ENCODE peak calls at places on chromosomes 13 and 19, in ten cellular contexts. One of them, this sample, is unnamed. For H3K36me3, the result is how much of the 10 kb centered on the place peaks cover.

GRCh38 chr19:16070366-16070990 is 5.8 kb upstream of the TPM4 start:
- DNase-seq in astrocyte: no peak
- DNase-seq in neural progenitor cell: no peak
- DNase-seq in transverse colon: peak
- DNase-seq in Panc1: no peak
- DNase-seq in WERI-Rb-1: no peak
- DNase-seq in mammary epithelial cell: peak
- DNase-seq in DND-41: no peak
- DNase-seq in ovary: peak
- DNase-seq in right lobe of liver: peak
- DNase-seq in this sample: no peak

GRCh38 chr13:33717775-33718174 is 100.2 kb upstream of the RFC3 start:
- DNase-seq in astrocyte: no peak
- DNase-seq in neural progenitor cell: no peak
- DNase-seq in transverse colon: no peak
- DNase-seq in Panc1: no peak
- DNase-seq in WERI-Rb-1: no peak
- DNase-seq in mammary epithelial cell: no peak
- DNase-seq in DND-41: no peak
- DNase-seq in ovary: no peak
- DNase-seq in right lobe of liver: no peak
- DNase-seq in this sample: no peak

GRCh38 chr19:49632576-49632975 is 7.4 kb downstream of the RRAS start:
- DNase-seq in astrocyte: no peak
- DNase-seq in neural progenitor cell: no peak
- DNase-seq in transverse colon: no peak
- DNase-seq in Panc1: no peak
- DNase-seq in WERI-Rb-1: no peak
- DNase-seq in mammary epithelial cell: no peak
- DNase-seq in DND-41: no peak
- DNase-seq in ovary: no peak
- DNase-seq in right lobe of liver: no peak
- DNase-seq in this sample: no peak

GRCh38 chr19:6103217-6103644 is 7.1 kb downstream of the RFX2 start:
- DNase-seq in astrocyte: peak
- DNase-seq in neural progenitor cell: no peak
- DNase-seq in transverse colon: peak
- DNase-seq in Panc1: no peak
- DNase-seq in WERI-Rb-1: no peak
- DNase-seq in mammary epithelial cell: peak
- DNase-seq in DND-41: no peak
- DNase-seq in ovary: peak
- DNase-seq in right lobe of liver: peak
- DNase-seq in this sample: no peak

GRCh38 chr19:28575816-28576215 is 637.1 kb downstream of the UQCRFS1 start:
- DNase-seq in astrocyte: no peak
- DNase-seq in neural progenitor cell: no peak
- DNase-seq in transverse colon: no peak
- DNase-seq in Panc1: no peak
- DNase-seq in WERI-Rb-1: no peak
- DNase-seq in mammary epithelial cell: no peak
- DNase-seq in DND-41: no peak
- DNase-seq in ovary: no peak
- DNase-seq in right lobe of liver: no peak
- DNase-seq in this sample: no peak

GRCh38 chr19:37719111-37719926 is at the start of gene ZNF607:
- DNase-seq in astrocyte: peak
- DNase-seq in neural progenitor cell: peak
- DNase-seq in transverse colon: peak
- DNase-seq in Panc1: peak
- DNase-seq in WERI-Rb-1: peak
- DNase-seq in mammary epithelial cell: peak
- DNase-seq in DND-41: peak
- DNase-seq in ovary: peak
- DNase-seq in right lobe of liver: peak
- DNase-seq in this sample: peak

GRCh38 chr19:10701955-10702307 is 692 bp downstream of the QTRT1 start:
- DNase-seq in astrocyte: no peak
- DNase-seq in neural progenitor cell: peak
- DNase-seq in transverse colon: peak
- DNase-seq in Panc1: no peak
- DNase-seq in WERI-Rb-1: peak
- DNase-seq in mammary epithelial cell: no peak
- DNase-seq in DND-41: peak
- DNase-seq in ovary: no peak
- DNase-seq in right lobe of liver: no peak
- DNase-seq in this sample: no peak

GRCh38 chr19:15507068-15508034 is 974 bp upstream of the CYP4F22 start:
- DNase-seq in astrocyte: no peak
- DNase-seq in neural progenitor cell: no peak
- DNase-seq in transverse colon: no peak
- DNase-seq in Panc1: no peak
- DNase-seq in WERI-Rb-1: no peak
- DNase-seq in mammary epithelial cell: no peak
- DNase-seq in DND-41: no peak
- DNase-seq in ovary: no peak
- DNase-seq in right lobe of liver: peak
- DNase-seq in this sample: no peak

GRCh38 chr13:29587645-29588044 is 7.8 kb downstream of the SLC7A1 start:
- DNase-seq in astrocyte: peak
- DNase-seq in neural progenitor cell: no peak
- DNase-seq in transverse colon: no peak
- DNase-seq in Panc1: no peak
- DNase-seq in WERI-Rb-1: no peak
- DNase-seq in mammary epithelial cell: peak
- DNase-seq in DND-41: no peak
- DNase-seq in ovary: no peak
- DNase-seq in right lobe of liver: no peak
- DNase-seq in this sample: no peak

GRCh38 chr19:11479470-11480080 is 1.3 kb downstream of the ELAVL3 start:
- DNase-seq in astrocyte: no peak
- DNase-seq in neural progenitor cell: peak
- DNase-seq in transverse colon: peak
- DNase-seq in Panc1: no peak
- DNase-seq in WERI-Rb-1: peak
- DNase-seq in mammary epithelial cell: no peak
- DNase-seq in DND-41: no peak
- DNase-seq in ovary: no peak
- DNase-seq in right lobe of liver: no peak
- DNase-seq in this sample: no peak

GRCh38 chr13:90445179-90445578 is 902.3 kb upstream of the MIR17HG start:
- DNase-seq in astrocyte: peak
- DNase-seq in neural progenitor cell: peak
- DNase-seq in transverse colon: no peak
- DNase-seq in Panc1: no peak
- DNase-seq in WERI-Rb-1: no peak
- DNase-seq in mammary epithelial cell: peak
- DNase-seq in DND-41: no peak
- DNase-seq in ovary: no peak
- DNase-seq in right lobe of liver: no peak
- DNase-seq in this sample: peak

GRCh38 chr13:73715114-73715909 is 418.9 kb downstream of the KLF12 start:
- DNase-seq in astrocyte: no peak
- DNase-seq in neural progenitor cell: no peak
- DNase-seq in transverse colon: no peak
- DNase-seq in Panc1: no peak
- DNase-seq in WERI-Rb-1: no peak
- DNase-seq in mammary epithelial cell: peak
- DNase-seq in DND-41: peak
- DNase-seq in ovary: no peak
- DNase-seq in right lobe of liver: no peak
- DNase-seq in this sample: no peak

GRCh38 chr13:111629016-111629415 is 308.6 kb downstream of the TEX29 start:
- DNase-seq in astrocyte: no peak
- DNase-seq in neural progenitor cell: no peak
- DNase-seq in transverse colon: no peak
- DNase-seq in Panc1: no peak
- DNase-seq in WERI-Rb-1: no peak
- DNase-seq in mammary epithelial cell: no peak
- DNase-seq in DND-41: no peak
- DNase-seq in ovary: no peak
- DNase-seq in right lobe of liver: no peak
- DNase-seq in this sample: no peak
- TF ChIP-seq CTCF in astrocyte: no peak
- TF ChIP-seq CTCF in neural progenitor cell: no peak
- TF ChIP-seq CTCF in transverse colon: no peak
- TF ChIP-seq CTCF in Panc1: no peak
- TF ChIP-seq CTCF in WERI-Rb-1: no peak
- TF ChIP-seq CTCF in mammary epithelial cell: no peak
- TF ChIP-seq CTCF in DND-41: no peak
- TF ChIP-seq CTCF in ovary: no peak
- TF ChIP-seq CTCF in right lobe of liver: no peak
- TF ChIP-seq CTCF in this sample: no peak

GRCh38 chr13:106186366-106187030 is 349.0 kb downstream of the EFNB2 start:
- DNase-seq in astrocyte: peak
- DNase-seq in neural progenitor cell: no peak
- DNase-seq in transverse colon: no peak
- DNase-seq in Panc1: no peak
- DNase-seq in WERI-Rb-1: no peak
- DNase-seq in mammary epithelial cell: peak
- DNase-seq in DND-41: no peak
- DNase-seq in ovary: no peak
- DNase-seq in right lobe of liver: no peak
- DNase-seq in this sample: no peak
- H3K36me3 ChIP-seq in astrocyte: under half
- H3K36me3 ChIP-seq in neural progenitor cell: under half
- H3K36me3 ChIP-seq in transverse colon: under half
- H3K36me3 ChIP-seq in Panc1: under half
- H3K36me3 ChIP-seq in WERI-Rb-1: under half
- H3K36me3 ChIP-seq in mammary epithelial cell: under half
- H3K36me3 ChIP-seq in DND-41: under half
- H3K36me3 ChIP-seq in ovary: under half
- H3K36me3 ChIP-seq in right lobe of liver: under half
- H3K36me3 ChIP-seq in this sample: under half

DNA sequence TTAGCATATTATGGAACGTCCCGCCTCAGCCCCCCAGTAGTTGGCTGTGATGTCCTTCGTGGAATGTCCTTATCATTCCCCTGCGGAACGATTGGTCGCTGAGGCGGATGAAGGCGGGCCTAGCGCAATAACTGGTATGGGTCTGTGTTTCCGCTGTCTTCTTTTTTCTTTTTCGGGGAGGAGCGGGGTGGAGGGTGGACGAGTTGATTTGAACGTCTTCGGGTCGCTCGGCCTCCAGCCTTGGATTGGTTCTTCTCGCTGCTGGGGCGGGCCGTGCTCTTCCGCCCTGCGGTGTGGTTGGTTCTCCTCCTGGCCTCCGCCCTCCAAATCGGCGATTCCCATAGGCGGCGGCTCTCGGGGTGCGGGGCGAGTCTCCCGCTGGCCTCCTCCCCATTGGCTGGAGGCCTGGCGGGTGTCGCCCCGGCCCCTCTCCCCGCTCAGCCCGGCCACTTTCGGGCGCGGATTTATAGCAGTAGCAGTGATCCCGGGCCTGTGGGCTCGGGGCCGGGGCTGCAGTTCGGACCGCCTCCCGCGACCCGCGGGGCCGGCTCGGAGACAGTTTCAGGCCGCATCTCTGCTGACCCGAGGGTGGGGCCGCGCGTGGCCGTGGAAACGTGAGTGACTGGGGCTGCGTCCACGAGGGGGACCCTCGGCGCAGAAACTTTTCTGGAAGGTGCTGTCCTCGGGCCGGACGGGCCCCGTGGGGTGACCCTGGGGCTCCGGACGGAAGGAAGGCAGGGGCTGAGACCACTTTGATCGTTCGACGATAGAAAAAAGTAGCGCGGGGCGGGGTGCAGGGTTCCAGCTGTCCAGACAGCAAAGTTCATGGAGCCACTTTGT is 2.1 kb downstream of the ING1 start:
- DNase-seq in astrocyte: peak
- DNase-seq in neural progenitor cell: peak
- DNase-seq in transverse colon: peak
- DNase-seq in Panc1: peak
- DNase-seq in WERI-Rb-1: peak
- DNase-seq in mammary epithelial cell: peak
- DNase-seq in DND-41: peak
- DNase-seq in ovary: peak
- DNase-seq in right lobe of liver: peak
- DNase-seq in this sample: peak
- TF ChIP-seq CTCF in astrocyte: no peak
- TF ChIP-seq CTCF in neural progenitor cell: peak
- TF ChIP-seq CTCF in transverse colon: no peak
- TF ChIP-seq CTCF in Panc1: peak
- TF ChIP-seq CTCF in WERI-Rb-1: peak
- TF ChIP-seq CTCF in mammary epithelial cell: peak
- TF ChIP-seq CTCF in DND-41: peak
- TF ChIP-seq CTCF in ovary: no peak
- TF ChIP-seq CTCF in right lobe of liver: no peak
- TF ChIP-seq CTCF in this sample: no peak

GRCh38 chr13:100634686-100635085 is 39.9 kb downstream of the TMTC4 start:
- DNase-seq in astrocyte: no peak
- DNase-seq in neural progenitor cell: no peak
- DNase-seq in transverse colon: no peak
- DNase-seq in Panc1: no peak
- DNase-seq in WERI-Rb-1: no peak
- DNase-seq in mammary epithelial cell: no peak
- DNase-seq in DND-41: no peak
- DNase-seq in ovary: no peak
- DNase-seq in right lobe of liver: no peak
- DNase-seq in this sample: no peak

GRCh38 chr13:100633461-100633860 is 41.1 kb downstream of the TMTC4 start:
- DNase-seq in astrocyte: peak
- DNase-seq in neural progenitor cell: no peak
- DNase-seq in transverse colon: no peak
- DNase-seq in Panc1: peak
- DNase-seq in WERI-Rb-1: no peak
- DNase-seq in mammary epithelial cell: peak
- DNase-seq in DND-41: no peak
- DNase-seq in ovary: no peak
- DNase-seq in right lobe of liver: no peak
- DNase-seq in this sample: peak

GRCh38 chr13:100637380-100637779 is 37.2 kb downstream of the TMTC4 start:
- DNase-seq in astrocyte: no peak
- DNase-seq in neural progenitor cell: no peak
- DNase-seq in transverse colon: no peak
- DNase-seq in Panc1: no peak
- DNase-seq in WERI-Rb-1: no peak
- DNase-seq in mammary epithelial cell: no peak
- DNase-seq in DND-41: no peak
- DNase-seq in ovary: no peak
- DNase-seq in right lobe of liver: no peak
- DNase-seq in this sample: no peak

GRCh38 chr13:100636004-100636403 is 38.6 kb downstream of the TMTC4 start:
- DNase-seq in astrocyte: no peak
- DNase-seq in neural progenitor cell: no peak
- DNase-seq in transverse colon: no peak
- DNase-seq in Panc1: no peak
- DNase-seq in WERI-Rb-1: no peak
- DNase-seq in mammary epithelial cell: no peak
- DNase-seq in DND-41: no peak
- DNase-seq in ovary: no peak
- DNase-seq in right lobe of liver: no peak
- DNase-seq in this sample: no peak

DNA sequence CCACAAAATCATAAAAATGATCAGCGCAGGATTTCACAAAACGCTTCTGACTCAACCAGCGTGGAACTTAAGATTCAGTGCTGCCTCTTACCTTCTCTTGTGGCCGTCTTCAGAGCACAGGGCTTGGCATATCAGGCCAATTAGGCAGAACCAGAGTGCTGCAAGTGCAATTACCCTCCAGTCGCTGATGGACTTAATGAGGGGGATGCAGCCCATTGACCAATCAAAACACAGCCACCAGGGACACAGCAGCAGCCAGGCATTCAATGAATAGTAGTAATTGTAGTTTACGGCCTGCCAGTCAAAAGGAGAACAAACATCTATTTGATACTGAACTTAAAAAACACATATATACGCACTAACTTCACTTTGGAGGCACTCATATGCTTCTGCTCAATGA is 38.2 kb downstream of the TMTC4 start:
- DNase-seq in astrocyte: no peak
- DNase-seq in neural progenitor cell: no peak
- DNase-seq in transverse colon: no peak
- DNase-seq in Panc1: no peak
- DNase-seq in WERI-Rb-1: no peak
- DNase-seq in mammary epithelial cell: no peak
- DNase-seq in DND-41: no peak
- DNase-seq in ovary: no peak
- DNase-seq in right lobe of liver: no peak
- DNase-seq in this sample: no peak
- H3K36me3 ChIP-seq in astrocyte: under half
- H3K36me3 ChIP-seq in neural progenitor cell: under half
- H3K36me3 ChIP-seq in transverse colon: under half
- H3K36me3 ChIP-seq in Panc1: under half
- H3K36me3 ChIP-seq in WERI-Rb-1: half or more
- H3K36me3 ChIP-seq in mammary epithelial cell: under half
- H3K36me3 ChIP-seq in DND-41: half or more
- H3K36me3 ChIP-seq in ovary: under half
- H3K36me3 ChIP-seq in right lobe of liver: under half
- H3K36me3 ChIP-seq in this sample: under half